ENCODE peak calls at places on chromosome 9, in five cellular contexts. One of them, this sample, is unnamed.

GRCh38 chr9:14271078-14271673 is 42.8 kb downstream of the NFIB start:
- DNase-seq in AG20443: no peak
- DNase-seq in astrocyte of the cerebellum: no peak
- DNase-seq in choroid plexus epithelial cell: peak
- DNase-seq in mesothelial cell of epicardium: peak
- DNase-seq in this sample: peak

GRCh38 chr9:84357235-84357634 is 16.7 kb upstream of the SLC28A3 start:
- DNase-seq in AG20443: no peak
- DNase-seq in astrocyte of the cerebellum: no peak
- DNase-seq in choroid plexus epithelial cell: peak
- DNase-seq in mesothelial cell of epicardium: no peak
- DNase-seq in this sample: peak

GRCh38 chr9:112858625-112859147 is 32.0 kb downstream of the SLC46A2 start:
- DNase-seq in mesothelial cell of epicardium: no peak
- DNase-seq in choroid plexus epithelial cell: no peak
- DNase-seq in astrocyte of the cerebellum: no peak
- DNase-seq in AG20443: peak
- DNase-seq in this sample: peak

GRCh38 chr9:7315746-7316457 is 483.7 kb downstream of the DMAC1 start:
- DNase-seq in astrocyte of the cerebellum: no peak
- DNase-seq in AG20443: no peak
- DNase-seq in choroid plexus epithelial cell: peak
- DNase-seq in mesothelial cell of epicardium: no peak
- DNase-seq in this sample: peak

GRCh38 chr9:108620767-108621166 is 235.0 kb downstream of the ACTL7B start:
- DNase-seq in AG20443: peak
- DNase-seq in choroid plexus epithelial cell: peak
- DNase-seq in mesothelial cell of epicardium: no peak
- DNase-seq in astrocyte of the cerebellum: no peak
- DNase-seq in this sample: no peak

GRCh38 chr9:129640086-129640870 is 1.7 kb downstream of the ASB6 start:
- DNase-seq in AG20443: no peak
- DNase-seq in mesothelial cell of epicardium: peak
- DNase-seq in choroid plexus epithelial cell: peak
- DNase-seq in astrocyte of the cerebellum: peak
- DNase-seq in this sample: peak

GRCh38 chr9:106581973-106582372 is 281.0 kb upstream of the ZNF462 start:
- DNase-seq in mesothelial cell of epicardium: no peak
- DNase-seq in AG20443: no peak
- DNase-seq in choroid plexus epithelial cell: no peak
- DNase-seq in astrocyte of the cerebellum: no peak
- DNase-seq in this sample: no peak

GRCh38 chr9:97412628-97413382 is 909 bp downstream of the TDRD7 start:
- DNase-seq in choroid plexus epithelial cell: peak
- DNase-seq in astrocyte of the cerebellum: no peak
- DNase-seq in mesothelial cell of epicardium: no peak
- DNase-seq in AG20443: no peak
- DNase-seq in this sample: peak

GRCh38 chr9:110101531-110102161 is 106.3 kb downstream of the C9orf152 start:
- DNase-seq in astrocyte of the cerebellum: no peak
- DNase-seq in choroid plexus epithelial cell: no peak
- DNase-seq in mesothelial cell of epicardium: no peak
- DNase-seq in AG20443: no peak
- DNase-seq in this sample: no peak

GRCh38 chr9:105232207-105232606 is 12.2 kb upstream of the SLC44A1 start:
- DNase-seq in choroid plexus epithelial cell: no peak
- DNase-seq in astrocyte of the cerebellum: no peak
- DNase-seq in mesothelial cell of epicardium: no peak
- DNase-seq in AG20443: peak
- DNase-seq in this sample: no peak

GRCh38 chr9:127825319-127826051 is 22.8 kb downstream of the FPGS start:
- DNase-seq in AG20443: no peak
- DNase-seq in astrocyte of the cerebellum: no peak
- DNase-seq in choroid plexus epithelial cell: no peak
- DNase-seq in mesothelial cell of epicardium: no peak
- DNase-seq in this sample: no peak

GRCh38 chr9:132794730-132795380 is 83.2 kb downstream of the AK8 start:
- DNase-seq in AG20443: no peak
- DNase-seq in astrocyte of the cerebellum: no peak
- DNase-seq in choroid plexus epithelial cell: no peak
- DNase-seq in mesothelial cell of epicardium: no peak
- DNase-seq in this sample: no peak

GRCh38 chr9:124285903-124286291 is 28.1 kb downstream of the NEK6 start:
- DNase-seq in AG20443: peak
- DNase-seq in choroid plexus epithelial cell: peak
- DNase-seq in mesothelial cell of epicardium: no peak
- DNase-seq in astrocyte of the cerebellum: peak
- DNase-seq in this sample: peak

GRCh38 chr9:99112750-99113417 is 8.0 kb downstream of the TGFBR1 start:
- DNase-seq in mesothelial cell of epicardium: no peak
- DNase-seq in choroid plexus epithelial cell: no peak
- DNase-seq in astrocyte of the cerebellum: no peak
- DNase-seq in AG20443: no peak
- DNase-seq in this sample: no peak

GRCh38 chr9:95116002-95116819 is 201.3 kb downstream of the FANCC start:
- DNase-seq in AG20443: no peak
- DNase-seq in astrocyte of the cerebellum: no peak
- DNase-seq in choroid plexus epithelial cell: peak
- DNase-seq in mesothelial cell of epicardium: no peak
- DNase-seq in this sample: no peak

GRCh38 chr9:131714161-131714646 is 25.7 kb downstream of the RAPGEF1 start:
- DNase-seq in mesothelial cell of epicardium: no peak
- DNase-seq in AG20443: peak
- DNase-seq in choroid plexus epithelial cell: peak
- DNase-seq in astrocyte of the cerebellum: peak
- DNase-seq in this sample: peak

GRCh38 chr9:79592736-79593493 is 21.1 kb downstream of the TLE4 start:
- DNase-seq in astrocyte of the cerebellum: no peak
- DNase-seq in AG20443: no peak
- DNase-seq in choroid plexus epithelial cell: no peak
- DNase-seq in mesothelial cell of epicardium: no peak
- DNase-seq in this sample: peak

GRCh38 chr9:107067715-107068416 is 204.9 kb downstream of the ZNF462 start:
- DNase-seq in AG20443: no peak
- DNase-seq in astrocyte of the cerebellum: no peak
- DNase-seq in mesothelial cell of epicardium: no peak
- DNase-seq in choroid plexus epithelial cell: no peak
- DNase-seq in this sample: no peak

GRCh38 chr9:108125541-108125940 is 636.0 kb upstream of the KLF4 start:
- DNase-seq in choroid plexus epithelial cell: no peak
- DNase-seq in mesothelial cell of epicardium: no peak
- DNase-seq in astrocyte of the cerebellum: no peak
- DNase-seq in AG20443: no peak
- DNase-seq in this sample: no peak

GRCh38 chr9:88772602-88773001 is 218.7 kb upstream of the S1PR3 start:
- DNase-seq in choroid plexus epithelial cell: peak
- DNase-seq in mesothelial cell of epicardium: no peak
- DNase-seq in astrocyte of the cerebellum: no peak
- DNase-seq in AG20443: no peak
- DNase-seq in this sample: no peak

GRCh38 chr9:2620876-2621677 is 510 bp upstream of the VLDLR start:
- DNase-seq in choroid plexus epithelial cell: peak
- DNase-seq in mesothelial cell of epicardium: peak
- DNase-seq in astrocyte of the cerebellum: peak
- DNase-seq in AG20443: peak
- DNase-seq in this sample: peak

GRCh38 chr9:19429590-19429989 is 20.8 kb downstream of the ACER2 start:
- DNase-seq in choroid plexus epithelial cell: no peak
- DNase-seq in mesothelial cell of epicardium: no peak
- DNase-seq in astrocyte of the cerebellum: no peak
- DNase-seq in AG20443: peak
- DNase-seq in this sample: no peak

GRCh38 chr9:35044071-35044470 is 28.4 kb downstream of the VCP start:
- DNase-seq in AG20443: no peak
- DNase-seq in mesothelial cell of epicardium: no peak
- DNase-seq in astrocyte of the cerebellum: no peak
- DNase-seq in choroid plexus epithelial cell: no peak
- DNase-seq in this sample: no peak

GRCh38 chr9:134026981-134027380 is 1.7 kb downstream of the BRD3OS start:
- DNase-seq in astrocyte of the cerebellum: no peak
- DNase-seq in choroid plexus epithelial cell: no peak
- DNase-seq in AG20443: no peak
- DNase-seq in mesothelial cell of epicardium: no peak
- DNase-seq in this sample: no peak

GRCh38 chr9:6126377-6126776 is 89.2 kb upstream of the IL33 start:
- DNase-seq in choroid plexus epithelial cell: no peak
- DNase-seq in AG20443: no peak
- DNase-seq in astrocyte of the cerebellum: no peak
- DNase-seq in mesothelial cell of epicardium: no peak
- DNase-seq in this sample: no peak

GRCh38 chr9:92377904-92378303 is 26.5 kb downstream of the OGN start:
- DNase-seq in astrocyte of the cerebellum: no peak
- DNase-seq in choroid plexus epithelial cell: no peak
- DNase-seq in AG20443: no peak
- DNase-seq in mesothelial cell of epicardium: no peak
- DNase-seq in this sample: no peak

GRCh38 chr9:78601957-78602565 is 305.1 kb downstream of the PSAT1 start:
- DNase-seq in AG20443: peak
- DNase-seq in astrocyte of the cerebellum: peak
- DNase-seq in mesothelial cell of epicardium: no peak
- DNase-seq in choroid plexus epithelial cell: peak
- DNase-seq in this sample: peak

This sample was measured in amniotic epithelial cell.